ENCODE peak calls at places on chromosomes 1 and 21, in ten cellular contexts. One of them, this sample, is unnamed.

GRCh38 chr1:55816456-55816794 is 601.3 kb upstream of the USP24 start:
- DNase-seq in GF-D8: no peak
- DNase-seq in thoracic aorta: no peak
- DNase-seq in activated naive CD4-positive, alpha-beta T cell: no peak
- DNase-seq in endothelial cell of umbilical vein: no peak
- DNase-seq in right lobe of liver: no peak
- DNase-seq in AG09309: no peak
- DNase-seq in fibroblast of the aortic adventitia: no peak
- DNase-seq in MV-4-11: no peak
- DNase-seq in OCI-M1: peak
- DNase-seq in this sample: no peak

GRCh38 chr1:168488153-168488552 is 55.6 kb downstream of the XCL2 start:
- DNase-seq in endothelial cell of umbilical vein: no peak
- DNase-seq in fibroblast of the aortic adventitia: peak
- DNase-seq in right lobe of liver: no peak
- DNase-seq in activated naive CD4-positive, alpha-beta T cell: no peak
- DNase-seq in MV-4-11: peak
- DNase-seq in AG09309: peak
- DNase-seq in thoracic aorta: no peak
- DNase-seq in GF-D8: no peak
- DNase-seq in OCI-M1: peak
- DNase-seq in this sample: peak

GRCh38 chr1:44681905-44682900 is 7.7 kb downstream of the ARMH1 start:
- DNase-seq in OCI-M1: no peak
- DNase-seq in MV-4-11: peak
- DNase-seq in AG09309: no peak
- DNase-seq in right lobe of liver: peak
- DNase-seq in thoracic aorta: no peak
- DNase-seq in GF-D8: peak
- DNase-seq in activated naive CD4-positive, alpha-beta T cell: no peak
- DNase-seq in fibroblast of the aortic adventitia: no peak
- DNase-seq in endothelial cell of umbilical vein: no peak
- DNase-seq in this sample: peak

GRCh38 chr21:35256468-35256988 is 207.4 kb upstream of the RUNX1 start:
- DNase-seq in AG09309: peak
- DNase-seq in activated naive CD4-positive, alpha-beta T cell: no peak
- DNase-seq in MV-4-11: no peak
- DNase-seq in thoracic aorta: peak
- DNase-seq in endothelial cell of umbilical vein: peak
- DNase-seq in fibroblast of the aortic adventitia: peak
- DNase-seq in GF-D8: no peak
- DNase-seq in right lobe of liver: peak
- DNase-seq in OCI-M1: peak
- DNase-seq in this sample: no peak

GRCh38 chr1:242199861-242200458 is 201.1 kb upstream of the MAP1LC3C start:
- DNase-seq in fibroblast of the aortic adventitia: no peak
- DNase-seq in right lobe of liver: no peak
- DNase-seq in GF-D8: no peak
- DNase-seq in thoracic aorta: no peak
- DNase-seq in activated naive CD4-positive, alpha-beta T cell: no peak
- DNase-seq in AG09309: no peak
- DNase-seq in MV-4-11: no peak
- DNase-seq in OCI-M1: no peak
- DNase-seq in endothelial cell of umbilical vein: no peak
- DNase-seq in this sample: no peak

GRCh38 chr1:201648066-201648910 is 109.4 kb downstream of the NAV1 start:
- DNase-seq in right lobe of liver: no peak
- DNase-seq in endothelial cell of umbilical vein: peak
- DNase-seq in OCI-M1: no peak
- DNase-seq in GF-D8: no peak
- DNase-seq in MV-4-11: no peak
- DNase-seq in activated naive CD4-positive, alpha-beta T cell: no peak
- DNase-seq in thoracic aorta: no peak
- DNase-seq in AG09309: no peak
- DNase-seq in fibroblast of the aortic adventitia: peak
- DNase-seq in this sample: no peak

GRCh38 chr1:150194381-150195031 is 41.4 kb downstream of the ANP32E start:
- DNase-seq in endothelial cell of umbilical vein: no peak
- DNase-seq in right lobe of liver: peak
- DNase-seq in thoracic aorta: no peak
- DNase-seq in GF-D8: no peak
- DNase-seq in OCI-M1: no peak
- DNase-seq in fibroblast of the aortic adventitia: peak
- DNase-seq in AG09309: peak
- DNase-seq in activated naive CD4-positive, alpha-beta T cell: no peak
- DNase-seq in MV-4-11: no peak
- DNase-seq in this sample: no peak

GRCh38 chr21:28633803-28634572 is 358.7 kb downstream of the LTN1 start:
- DNase-seq in GF-D8: no peak
- DNase-seq in right lobe of liver: no peak
- DNase-seq in fibroblast of the aortic adventitia: peak
- DNase-seq in MV-4-11: no peak
- DNase-seq in activated naive CD4-positive, alpha-beta T cell: no peak
- DNase-seq in AG09309: peak
- DNase-seq in thoracic aorta: peak
- DNase-seq in endothelial cell of umbilical vein: peak
- DNase-seq in OCI-M1: peak
- DNase-seq in this sample: no peak

GRCh38 chr21:45420623-45421041 is 15.7 kb downstream of the COL18A1 start:
- DNase-seq in endothelial cell of umbilical vein: no peak
- DNase-seq in AG09309: no peak
- DNase-seq in fibroblast of the aortic adventitia: no peak
- DNase-seq in MV-4-11: no peak
- DNase-seq in thoracic aorta: no peak
- DNase-seq in right lobe of liver: no peak
- DNase-seq in OCI-M1: no peak
- DNase-seq in GF-D8: no peak
- DNase-seq in activated naive CD4-positive, alpha-beta T cell: no peak
- DNase-seq in this sample: no peak

GRCh38 chr1:182608236-182608635 is 4.0 kb upstream of the RGS16 start:
- DNase-seq in AG09309: no peak
- DNase-seq in GF-D8: no peak
- DNase-seq in fibroblast of the aortic adventitia: no peak
- DNase-seq in MV-4-11: no peak
- DNase-seq in endothelial cell of umbilical vein: no peak
- DNase-seq in thoracic aorta: no peak
- DNase-seq in activated naive CD4-positive, alpha-beta T cell: no peak
- DNase-seq in OCI-M1: no peak
- DNase-seq in right lobe of liver: no peak
- DNase-seq in this sample: no peak

GRCh38 chr1:174158767-174159252 is 510 bp upstream of the RABGAP1L start:
- DNase-seq in activated naive CD4-positive, alpha-beta T cell: no peak
- DNase-seq in fibroblast of the aortic adventitia: no peak
- DNase-seq in GF-D8: no peak
- DNase-seq in endothelial cell of umbilical vein: no peak
- DNase-seq in AG09309: no peak
- DNase-seq in thoracic aorta: no peak
- DNase-seq in MV-4-11: no peak
- DNase-seq in right lobe of liver: no peak
- DNase-seq in OCI-M1: no peak
- DNase-seq in this sample: no peak

GRCh38 chr1:223714849-223715709 is 2.7 kb downstream of the CAPN2 start:
- DNase-seq in AG09309: peak
- DNase-seq in GF-D8: peak
- DNase-seq in MV-4-11: peak
- DNase-seq in endothelial cell of umbilical vein: peak
- DNase-seq in thoracic aorta: no peak
- DNase-seq in right lobe of liver: no peak
- DNase-seq in OCI-M1: peak
- DNase-seq in fibroblast of the aortic adventitia: peak
- DNase-seq in activated naive CD4-positive, alpha-beta T cell: no peak
- DNase-seq in this sample: peak

GRCh38 chr1:1232224-1232800 is at the start of gene B3GALT6:
- DNase-seq in thoracic aorta: no peak
- DNase-seq in fibroblast of the aortic adventitia: peak
- DNase-seq in right lobe of liver: no peak
- DNase-seq in activated naive CD4-positive, alpha-beta T cell: no peak
- DNase-seq in GF-D8: no peak
- DNase-seq in endothelial cell of umbilical vein: no peak
- DNase-seq in MV-4-11: no peak
- DNase-seq in OCI-M1: no peak
- DNase-seq in AG09309: no peak
- DNase-seq in this sample: no peak

GRCh38 chr1:91015794-91016550 is 5.9 kb downstream of the ZNF644 start:
- DNase-seq in activated naive CD4-positive, alpha-beta T cell: no peak
- DNase-seq in endothelial cell of umbilical vein: no peak
- DNase-seq in GF-D8: no peak
- DNase-seq in AG09309: no peak
- DNase-seq in OCI-M1: no peak
- DNase-seq in fibroblast of the aortic adventitia: no peak
- DNase-seq in MV-4-11: no peak
- DNase-seq in right lobe of liver: no peak
- DNase-seq in thoracic aorta: no peak
- DNase-seq in this sample: no peak